ENCODE peak calls at places on chromosomes 2 and 18, in ten cellular contexts. M is IMR-90, Z is A549, K is neural crest cell, G is M059J, W is right cardiac atrium, P is amygdala, T is GM10248, F is HCEC 1CT, E is NB4. B is an unnamed sample.

GRCh38 chr2:68253211-68254068 is 1.1 kb upstream of the PPP3R1 start:
- DNase-seq in P (no peak), K (no peak), M (peak), E (peak), G (peak), T (no peak), W (no peak), Z (no peak), F (no peak), B (peak)

GRCh38 chr2:47088371-47089082 is 66.6 kb downstream of the STPG4 start:
- DNase-seq in W (no peak), F (no peak), E (no peak), T (no peak), P (no peak), Z (no peak), G (peak), K (no peak), M (peak), B (no peak)

GRCh38 chr2:197369946-197370325 is 59.4 kb upstream of the ANKRD44 start:
- DNase-seq in M (no peak), W (no peak), E (no peak), P (no peak), K (no peak), T (no peak), F (no peak), G (no peak), Z (no peak), B (peak)

GRCh38 chr2:102412199-102412598 is 10.8 kb upstream of the IL18RAP start:
- DNase-seq in K (no peak), E (no peak), G (no peak), Z (no peak), M (no peak), W (no peak), T (no peak), F (no peak), P (no peak), B (no peak)

GRCh38 chr2:215787565-215788178 is 225.7 kb downstream of the MREG start:
- DNase-seq in Z (no peak), K (no peak), F (no peak), T (no peak), P (no peak), M (no peak), G (no peak), E (no peak), W (no peak), B (no peak)

GRCh38 chr2:149049142-149049541 is 10.6 kb downstream of the LYPD6B start:
- DNase-seq in W (no peak), P (no peak), M (peak), G (peak), K (no peak), T (no peak), Z (no peak), F (peak), E (no peak), B (no peak)

GRCh38 chr2:11024010-11024615 is 112.4 kb downstream of the KCNF1 start:
- DNase-seq in Z (no peak), P (no peak), E (no peak), T (no peak), G (no peak), W (peak), M (no peak), K (no peak), F (no peak), B (no peak)

GRCh38 chr2:96502891-96503636 is 2.1 kb downstream of the NEURL3 start:
- DNase-seq in W (no peak), F (no peak), Z (no peak), T (no peak), P (no peak), E (no peak), K (no peak), G (peak), M (no peak), B (peak)

GRCh38 chr2:240635116-240635997 is 10.1 kb downstream of the GPR35 start:
- DNase-seq in W (no peak), E (no peak), M (no peak), G (no peak), F (no peak), K (no peak), Z (no peak), T (no peak), P (no peak), B (no peak)

GRCh38 chr2:168766600-168766999 is 35.8 kb upstream of the NOSTRIN start:
- DNase-seq in F (no peak), M (no peak), G (peak), T (no peak), Z (no peak), E (no peak), W (no peak), K (no peak), P (no peak), B (peak)

GRCh38 chr18:42730272-42730671 is 385.2 kb downstream of the RIT2 start:
- DNase-seq in K (no peak), W (no peak), E (no peak), T (no peak), Z (no peak), P (no peak), G (no peak), M (no peak), F (no peak), B (no peak)

GRCh38 chr2:6864938-6865345 is 765 bp downstream of the CMPK2 start:
- DNase-seq in T (no peak), W (peak), M (no peak), E (peak), F (no peak), P (no peak), G (no peak), Z (no peak), K (no peak), B (no peak)

GRCh38 chr2:166805753-166806152 is 82.5 kb upstream of the XIRP2 start:
- DNase-seq in P (no peak), K (no peak), F (no peak), T (no peak), M (no peak), W (no peak), E (no peak), G (no peak), Z (no peak), B (no peak)

GRCh38 chr2:199336546-199336945 is 121.2 kb downstream of the SATB2 start:
- DNase-seq in E (no peak), W (no peak), G (peak), Z (no peak), P (no peak), F (peak), M (no peak), K (no peak), T (no peak), B (no peak)

GRCh38 chr2:20723543-20723942 is 56.6 kb downstream of the GDF7 start:
- DNase-seq in G (no peak), Z (no peak), T (no peak), K (no peak), F (no peak), W (no peak), P (no peak), E (no peak), M (peak), B (no peak)

GRCh38 chr18:79071037-79071960 is 2.1 kb downstream of the ATP9B start:
- DNase-seq in W (no peak), T (no peak), Z (no peak), E (peak), K (no peak), P (no peak), F (no peak), G (no peak), M (no peak), B (no peak)

GRCh38 chr2:46296216-46296839 is 879 bp upstream of the EPAS1 start:
- DNase-seq in E (peak), P (no peak), M (no peak), T (peak), G (no peak), Z (peak), W (peak), K (no peak), F (no peak), B (peak)

GRCh38 chr18:46051731-46052461 is 20.2 kb downstream of the PSTPIP2 start:
- DNase-seq in F (peak), E (no peak), G (peak), M (peak), Z (no peak), P (no peak), W (no peak), T (no peak), K (no peak), B (no peak)

GRCh38 chr2:36770542-36771287 is 74.2 kb downstream of the VIT start:
- DNase-seq in K (peak), Z (peak), P (no peak), W (no peak), F (peak), M (peak), T (peak), E (peak), G (peak), B (peak)

GRCh38 chr2:72155151-72155550 is 7.5 kb upstream of the CYP26B1 start:
- DNase-seq in Z (no peak), W (no peak), K (no peak), G (no peak), T (no peak), F (no peak), M (no peak), P (no peak), E (no peak), B (no peak)

GRCh38 chr2:215505044-215505786 is 69.3 kb upstream of the FN1 start:
- DNase-seq in M (peak), K (no peak), P (no peak), W (no peak), F (peak), G (peak), Z (no peak), T (no peak), E (peak), B (no peak)